ENCODE peak calls at places on chromosomes 12 and 14, in ten cellular contexts. One of them, this sample, is unnamed.

GRCh38 chr14:65961004-65961403 is 525.2 kb upstream of the CCDC196 start:
- DNase-seq in memory B cell: peak; percentile 57
- DNase-seq in AG20443: peak; percentile 58
- DNase-seq in nephron progenitor cell: peak; percentile 67
- DNase-seq in amniotic stem cell: no peak
- DNase-seq in fibroblast of lung: peak; percentile 7
- DNase-seq in RPMI8226: peak; percentile 39
- DNase-seq in K562: peak; percentile 64
- DNase-seq in cerebellar cortex: peak; percentile 31
- DNase-seq in germinal center: peak; percentile 41
- DNase-seq in this sample: peak; percentile 9

GRCh38 chr14:105389976-105390848 is 8.1 kb upstream of the TEX22 start:
- DNase-seq in memory B cell: no peak
- DNase-seq in AG20443: no peak
- DNase-seq in nephron progenitor cell: no peak
- DNase-seq in amniotic stem cell: no peak
- DNase-seq in fibroblast of lung: no peak
- DNase-seq in RPMI8226: peak; percentile 80
- DNase-seq in K562: no peak
- DNase-seq in cerebellar cortex: no peak
- DNase-seq in germinal center: peak; percentile 53
- DNase-seq in this sample: no peak

GRCh38 chr14:71474866-71475265 is 457.4 kb upstream of the RGS6 start:
- DNase-seq in memory B cell: no peak
- DNase-seq in AG20443: no peak
- DNase-seq in nephron progenitor cell: no peak
- DNase-seq in amniotic stem cell: no peak
- DNase-seq in fibroblast of lung: no peak
- DNase-seq in RPMI8226: no peak
- DNase-seq in K562: no peak
- DNase-seq in cerebellar cortex: peak; percentile 60
- DNase-seq in germinal center: no peak
- DNase-seq in this sample: no peak

GRCh38 chr14:100428727-100429126 is 105.6 kb downstream of the SLC25A47 start:
- DNase-seq in memory B cell: no peak
- DNase-seq in AG20443: peak; percentile 55
- DNase-seq in nephron progenitor cell: no peak
- DNase-seq in amniotic stem cell: no peak
- DNase-seq in fibroblast of lung: peak; percentile 90
- DNase-seq in RPMI8226: no peak
- DNase-seq in K562: no peak
- DNase-seq in cerebellar cortex: no peak
- DNase-seq in germinal center: no peak
- DNase-seq in this sample: peak; percentile 39

GRCh38 chr14:67532998-67533753 is at the start of gene PLEKHH1:
- DNase-seq in memory B cell: no peak
- DNase-seq in AG20443: peak; percentile 92
- DNase-seq in nephron progenitor cell: peak; percentile 81
- DNase-seq in amniotic stem cell: peak; percentile 43
- DNase-seq in fibroblast of lung: peak; percentile 78
- DNase-seq in RPMI8226: peak; percentile 74
- DNase-seq in K562: peak; percentile 81
- DNase-seq in cerebellar cortex: peak; percentile 70
- DNase-seq in germinal center: peak; percentile 67
- DNase-seq in this sample: peak; percentile 78

GRCh38 chr12:33129500-33129899 is 232.9 kb upstream of the PKP2 start:
- DNase-seq in memory B cell: no peak
- DNase-seq in AG20443: no peak
- DNase-seq in nephron progenitor cell: no peak
- DNase-seq in amniotic stem cell: no peak
- DNase-seq in fibroblast of lung: no peak
- DNase-seq in RPMI8226: no peak
- DNase-seq in K562: no peak
- DNase-seq in cerebellar cortex: no peak
- DNase-seq in germinal center: no peak
- DNase-seq in this sample: no peak

GRCh38 chr12:126185025-126185424 is 1119.8 kb downstream of the AACS start:
- DNase-seq in memory B cell: no peak
- DNase-seq in AG20443: no peak
- DNase-seq in nephron progenitor cell: no peak
- DNase-seq in amniotic stem cell: no peak
- DNase-seq in fibroblast of lung: no peak
- DNase-seq in RPMI8226: no peak
- DNase-seq in K562: no peak
- DNase-seq in cerebellar cortex: no peak
- DNase-seq in germinal center: no peak
- DNase-seq in this sample: no peak

GRCh38 chr12:24895612-24896011 is 53.3 kb downstream of the BCAT1 start:
- DNase-seq in memory B cell: no peak
- DNase-seq in AG20443: no peak
- DNase-seq in nephron progenitor cell: no peak
- DNase-seq in amniotic stem cell: no peak
- DNase-seq in fibroblast of lung: peak; percentile 51
- DNase-seq in RPMI8226: no peak
- DNase-seq in K562: no peak
- DNase-seq in cerebellar cortex: no peak
- DNase-seq in germinal center: no peak
- DNase-seq in this sample: no peak

GRCh38 chr12:17383321-17383720 is 706.7 kb downstream of the RERGL start:
- DNase-seq in memory B cell: no peak
- DNase-seq in AG20443: no peak
- DNase-seq in nephron progenitor cell: no peak
- DNase-seq in amniotic stem cell: no peak
- DNase-seq in fibroblast of lung: no peak
- DNase-seq in RPMI8226: no peak
- DNase-seq in K562: no peak
- DNase-seq in cerebellar cortex: no peak
- DNase-seq in germinal center: no peak
- DNase-seq in this sample: no peak

GRCh38 chr14:91883770-91884169 is 16.4 kb upstream of the TC2N start:
- DNase-seq in memory B cell: no peak
- DNase-seq in AG20443: no peak
- DNase-seq in nephron progenitor cell: no peak
- DNase-seq in amniotic stem cell: no peak
- DNase-seq in fibroblast of lung: no peak
- DNase-seq in RPMI8226: no peak
- DNase-seq in K562: no peak
- DNase-seq in cerebellar cortex: no peak
- DNase-seq in germinal center: no peak
- DNase-seq in this sample: no peak

GRCh38 chr12:73383584-73384229 is 1111.5 kb downstream of the TRHDE start:
- DNase-seq in memory B cell: no peak
- DNase-seq in AG20443: no peak
- DNase-seq in nephron progenitor cell: no peak
- DNase-seq in amniotic stem cell: no peak
- DNase-seq in fibroblast of lung: no peak
- DNase-seq in RPMI8226: no peak
- DNase-seq in K562: no peak
- DNase-seq in cerebellar cortex: no peak
- DNase-seq in germinal center: no peak
- DNase-seq in this sample: no peak

GRCh38 chr12:110615171-110615570 is 1.2 kb downstream of the TCTN1 start:
- DNase-seq in memory B cell: no peak
- DNase-seq in AG20443: no peak
- DNase-seq in nephron progenitor cell: no peak
- DNase-seq in amniotic stem cell: no peak
- DNase-seq in fibroblast of lung: no peak
- DNase-seq in RPMI8226: no peak
- DNase-seq in K562: no peak
- DNase-seq in cerebellar cortex: no peak
- DNase-seq in germinal center: no peak
- DNase-seq in this sample: no peak

GRCh38 chr12:130351331-130351730 is 13.6 kb downstream of the PIWIL1 start:
- DNase-seq in memory B cell: no peak
- DNase-seq in AG20443: no peak
- DNase-seq in nephron progenitor cell: no peak
- DNase-seq in amniotic stem cell: no peak
- DNase-seq in fibroblast of lung: no peak
- DNase-seq in RPMI8226: no peak
- DNase-seq in K562: no peak
- DNase-seq in cerebellar cortex: no peak
- DNase-seq in germinal center: no peak
- DNase-seq in this sample: no peak

GRCh38 chr14:95535226-95536021 is 574 bp downstream of the GLRX5 start:
- DNase-seq in memory B cell: no peak
- DNase-seq in AG20443: peak; percentile 47
- DNase-seq in nephron progenitor cell: no peak
- DNase-seq in amniotic stem cell: no peak
- DNase-seq in fibroblast of lung: no peak
- DNase-seq in RPMI8226: no peak
- DNase-seq in K562: peak; percentile 32
- DNase-seq in cerebellar cortex: no peak
- DNase-seq in germinal center: peak; percentile 38
- DNase-seq in this sample: no peak

GRCh38 chr12:93870020-93870795 is 193.0 kb downstream of the CRADD start:
- DNase-seq in memory B cell: no peak
- DNase-seq in AG20443: no peak
- DNase-seq in nephron progenitor cell: no peak
- DNase-seq in amniotic stem cell: no peak
- DNase-seq in fibroblast of lung: no peak
- DNase-seq in RPMI8226: no peak
- DNase-seq in K562: no peak
- DNase-seq in cerebellar cortex: no peak
- DNase-seq in germinal center: no peak
- DNase-seq in this sample: no peak

GRCh38 chr14:52076334-52076733 is 7.5 kb upstream of the NID2 start:
- DNase-seq in memory B cell: no peak
- DNase-seq in AG20443: peak; percentile 67
- DNase-seq in nephron progenitor cell: no peak
- DNase-seq in amniotic stem cell: no peak
- DNase-seq in fibroblast of lung: peak; percentile 77
- DNase-seq in RPMI8226: no peak
- DNase-seq in K562: no peak
- DNase-seq in cerebellar cortex: no peak
- DNase-seq in germinal center: no peak
- DNase-seq in this sample: peak; percentile 79

GRCh38 chr12:122203968-122204828 is 689 bp downstream of the B3GNT4 start:
- DNase-seq in memory B cell: no peak
- DNase-seq in AG20443: no peak
- DNase-seq in nephron progenitor cell: peak; percentile 53
- DNase-seq in amniotic stem cell: no peak
- DNase-seq in fibroblast of lung: no peak
- DNase-seq in RPMI8226: no peak
- DNase-seq in K562: no peak
- DNase-seq in cerebellar cortex: no peak
- DNase-seq in germinal center: no peak
- DNase-seq in this sample: no peak

GRCh38 chr14:70186826-70187483 is 1.8 kb downstream of the SLC8A3 start:
- DNase-seq in memory B cell: no peak
- DNase-seq in AG20443: peak; percentile 24
- DNase-seq in nephron progenitor cell: peak; percentile 75
- DNase-seq in amniotic stem cell: no peak
- DNase-seq in fibroblast of lung: peak; percentile 1
- DNase-seq in RPMI8226: no peak
- DNase-seq in K562: no peak
- DNase-seq in cerebellar cortex: peak; percentile 25
- DNase-seq in germinal center: peak; percentile 57
- DNase-seq in this sample: no peak

GRCh38 chr14:77872971-77873370 is 73.1 kb downstream of the ADCK1 start:
- DNase-seq in memory B cell: no peak
- DNase-seq in AG20443: no peak
- DNase-seq in nephron progenitor cell: no peak
- DNase-seq in amniotic stem cell: no peak
- DNase-seq in fibroblast of lung: no peak
- DNase-seq in RPMI8226: no peak
- DNase-seq in K562: no peak
- DNase-seq in cerebellar cortex: no peak
- DNase-seq in germinal center: no peak
- DNase-seq in this sample: no peak

GRCh38 chr14:36944307-36945010 is 227.9 kb downstream of the SLC25A21 start:
- DNase-seq in memory B cell: no peak
- DNase-seq in AG20443: peak; percentile 61
- DNase-seq in nephron progenitor cell: no peak
- DNase-seq in amniotic stem cell: no peak
- DNase-seq in fibroblast of lung: peak; percentile 51
- DNase-seq in RPMI8226: no peak
- DNase-seq in K562: peak; percentile 5
- DNase-seq in cerebellar cortex: no peak
- DNase-seq in germinal center: no peak
- DNase-seq in this sample: peak; percentile 65

GRCh38 chr12:43887397-43887796 is 51.5 kb downstream of the TMEM117 start:
- DNase-seq in memory B cell: no peak
- DNase-seq in AG20443: no peak
- DNase-seq in nephron progenitor cell: no peak
- DNase-seq in amniotic stem cell: no peak
- DNase-seq in fibroblast of lung: no peak
- DNase-seq in RPMI8226: no peak
- DNase-seq in K562: no peak
- DNase-seq in cerebellar cortex: no peak
- DNase-seq in germinal center: no peak
- DNase-seq in this sample: no peak

GRCh38 chr12:45725631-45726593 is 3.6 kb upstream of the ARID2 start:
- DNase-seq in memory B cell: peak; percentile 51
- DNase-seq in AG20443: peak; percentile 15
- DNase-seq in nephron progenitor cell: peak; percentile 14
- DNase-seq in amniotic stem cell: no peak
- DNase-seq in fibroblast of lung: peak; percentile 36
- DNase-seq in RPMI8226: peak; percentile 58
- DNase-seq in K562: peak; percentile 56
- DNase-seq in cerebellar cortex: peak; percentile 84
- DNase-seq in germinal center: peak; percentile 48
- DNase-seq in this sample: no peak

GRCh38 chr14:99195602-99196309 is 76.2 kb downstream of the BCL11B start:
- DNase-seq in memory B cell: no peak
- DNase-seq in AG20443: no peak
- DNase-seq in nephron progenitor cell: no peak
- DNase-seq in amniotic stem cell: no peak
- DNase-seq in fibroblast of lung: peak; percentile 65
- DNase-seq in RPMI8226: no peak
- DNase-seq in K562: no peak
- DNase-seq in cerebellar cortex: peak; percentile 82
- DNase-seq in germinal center: no peak
- DNase-seq in this sample: no peak

GRCh38 chr14:104881369-104881979 is 16.4 kb downstream of the CEP170B start:
- DNase-seq in memory B cell: no peak
- DNase-seq in AG20443: no peak
- DNase-seq in nephron progenitor cell: no peak
- DNase-seq in amniotic stem cell: no peak
- DNase-seq in fibroblast of lung: no peak
- DNase-seq in RPMI8226: peak; percentile 93
- DNase-seq in K562: no peak
- DNase-seq in cerebellar cortex: no peak
- DNase-seq in germinal center: no peak
- DNase-seq in this sample: no peak

GRCh38 chr14:94612174-94612573 is at the start of gene SERPINA3:
- DNase-seq in memory B cell: no peak
- DNase-seq in AG20443: no peak
- DNase-seq in nephron progenitor cell: no peak
- DNase-seq in amniotic stem cell: no peak
- DNase-seq in fibroblast of lung: peak; percentile 40
- DNase-seq in RPMI8226: no peak
- DNase-seq in K562: no peak
- DNase-seq in cerebellar cortex: peak; percentile 77
- DNase-seq in germinal center: no peak
- DNase-seq in this sample: no peak

GRCh38 chr12:55955344-55955743 is 10.5 kb downstream of the PMEL start:
- DNase-seq in memory B cell: no peak
- DNase-seq in AG20443: no peak
- DNase-seq in nephron progenitor cell: no peak
- DNase-seq in amniotic stem cell: no peak
- DNase-seq in fibroblast of lung: no peak
- DNase-seq in RPMI8226: no peak
- DNase-seq in K562: no peak
- DNase-seq in cerebellar cortex: no peak
- DNase-seq in germinal center: no peak
- DNase-seq in this sample: no peak

This sample was measured in MG63.